ENCODE peak calls at places on chromosomes 4 and X, in seven cellular contexts. T is Peyer's patch, Z is A673, J is cardiac muscle cell, P is pancreas, D is right cardiac atrium, X is right lobe of liver. Y is an unnamed sample. For H3K4me1, the result is how much of the 10 kb centered on the place peaks cover.

GRCh38 chrX:45619290-45619689 is 418.6 kb upstream of the DIPK2B start:
- DNase-seq in T (no peak), Z (peak), J (peak), P (no peak), D (no peak), X (no peak), Y (no peak)

GRCh38 chr4:151744614-151745013 is 16.2 kb downstream of the GATB start:
- DNase-seq in T (no peak), Z (peak), J (no peak), P (no peak), D (no peak), X (no peak), Y (no peak)

GRCh38 chr4:101071241-101071640 is 276.1 kb downstream of the PPP3CA start:
- DNase-seq in T (no peak), Z (no peak), J (no peak), P (no peak), D (no peak), X (no peak), Y (no peak)

GRCh38 chr4:22458112-22458511 is 57.8 kb downstream of the ADGRA3 start:
- DNase-seq in T (no peak), Z (no peak), J (no peak), P (no peak), D (no peak), X (no peak), Y (no peak)

GRCh38 chr4:67198757-67199156 is 346.5 kb downstream of the CENPC start:
- DNase-seq in T (no peak), Z (peak), J (peak), P (no peak), D (no peak), X (no peak), Y (peak)

GRCh38 chr4:128427832-128428366 is 140.3 kb upstream of the PGRMC2 start:
- DNase-seq in T (peak), Z (peak), J (no peak), P (peak), D (peak), X (no peak), Y (peak)

GRCh38 chr4:94408549-94409374 is 43.0 kb upstream of the PDLIM5 start:
- DNase-seq in T (no peak), Z (peak), J (peak), P (no peak), D (no peak), X (no peak), Y (no peak)

GRCh38 chr4:102868153-102868781 is 525 bp upstream of the CISD2 start:
- DNase-seq in T (peak), Z (no peak), J (no peak), P (no peak), D (peak), X (peak), Y (peak)

GRCh38 chr4:65007841-65008439 is 598.7 kb upstream of the TECRL start:
- DNase-seq in T (no peak), Z (peak), J (peak), P (no peak), D (no peak), X (no peak), Y (peak)

GRCh38 chrX:7266261-7266660 is 118.3 kb upstream of the PUDP start:
- DNase-seq in T (no peak), Z (no peak), J (no peak), P (no peak), D (no peak), X (no peak), Y (no peak)

GRCh38 chr4:140116442-140117104 is 37.4 kb downstream of the MAML3 start:
- DNase-seq in T (no peak), Z (no peak), J (no peak), P (no peak), D (no peak), X (no peak), Y (no peak)

GRCh38 chr4:7656244-7656800 is 221.6 kb upstream of the PSAPL1 start:
- DNase-seq in T (no peak), Z (no peak), J (no peak), P (no peak), D (no peak), X (peak), Y (no peak)

GRCh38 chr4:72374156-72374555 is 194.9 kb downstream of the ADAMTS3 start:
- DNase-seq in T (no peak), Z (no peak), J (no peak), P (no peak), D (no peak), X (no peak), Y (no peak)

GRCh38 chr4:17275836-17276235 is 236.1 kb downstream of the QDPR start:
- DNase-seq in T (no peak), Z (no peak), J (no peak), P (no peak), D (no peak), X (no peak), Y (peak)

GRCh38 chr4:71550220-71551190 is 211.7 kb downstream of the SLC4A4 start:
- DNase-seq in T (no peak), Z (no peak), J (peak), P (no peak), D (no peak), X (no peak), Y (no peak)

GRCh38 chr4:67083496-67083895 is 461.8 kb downstream of the CENPC start:
- DNase-seq in T (no peak), Z (no peak), J (no peak), P (no peak), D (no peak), X (no peak), Y (no peak)

GRCh38 chrX:10414872-10415703 is 205.3 kb downstream of the MID1 start:
- DNase-seq in T (no peak), Z (no peak), J (no peak), P (no peak), D (no peak), X (no peak), Y (no peak)

GRCh38 chr4:73533515-73534422 is 52.2 kb downstream of the AFM start:
- DNase-seq in T (no peak), Z (no peak), J (no peak), P (no peak), D (no peak), X (no peak), Y (no peak)

GRCh38 chrX:107449490-107450175 is at the start of gene FRMPD3:
- DNase-seq in T (no peak), Z (no peak), J (peak), P (no peak), D (peak), X (no peak), Y (peak)

GRCh38 chrX:106415276-106415895 is 196.4 kb upstream of the RADX start:
- DNase-seq in T (no peak), Z (peak), J (peak), P (no peak), D (no peak), X (no peak), Y (peak)

GRCh38 chr4:153483432-153484418 is 17.6 kb downstream of the TMEM131L start:
- DNase-seq in T (no peak), Z (peak), J (no peak), P (no peak), D (no peak), X (no peak), Y (no peak)

GRCh38 chr4:26061248-26061986 is 147.4 kb downstream of the SMIM20 start:
- DNase-seq in T (no peak), Z (peak), J (peak), P (no peak), D (no peak), X (no peak), Y (peak)

GRCh38 chrX:29662759-29663503 is 552.4 kb upstream of the MAGEB2 start:
- DNase-seq in T (no peak), Z (no peak), J (no peak), P (no peak), D (no peak), X (no peak), Y (no peak)

GRCh38 chr4:71026086-71026485 is 32.6 kb downstream of the DCK start:
- DNase-seq in T (no peak), Z (peak), J (peak), P (peak), D (no peak), X (no peak), Y (no peak)

GRCh38 chrX:72620550-72621145 is 48.0 kb upstream of the HDAC8 start:
- DNase-seq in T (peak), Z (peak), J (no peak), P (peak), D (peak), X (no peak), Y (no peak)

GRCh38 chr4:142405021-142405991 is 440.8 kb downstream of the INPP4B start:
- DNase-seq in T (peak), Z (peak), J (peak), P (peak), D (peak), X (peak), Y (no peak)

GRCh38 chr4:20440170-20440569 is 188.5 kb downstream of the SLIT2 start:
- DNase-seq in T (no peak), Z (no peak), J (no peak), P (no peak), D (no peak), X (no peak), Y (no peak)

GRCh38 chrX:41664307-41665299 is 24.2 kb upstream of the GPR34 start:
- DNase-seq in T (no peak), Z (no peak), J (no peak), P (no peak), D (no peak), X (no peak), Y (no peak)

GRCh38 chrX:129980043-129980442 is 2.4 kb upstream of the BCORL1 start:
- DNase-seq in T (peak), Z (no peak), J (peak), P (peak), D (peak), X (no peak), Y (no peak)

GRCh38 chr4:155757745-155758265 is 1.0 kb upstream of the GUCY1B1 start:
- DNase-seq in T (no peak), Z (no peak), J (no peak), P (no peak), D (no peak), X (no peak), Y (no peak)

GRCh38 chrX:154799554-154800348 is 5.5 kb downstream of the MPP1 start:
- DNase-seq in T (no peak), Z (peak), J (no peak), P (peak), D (peak), X (no peak), Y (no peak)

GRCh38 chrX:150162141-150162540 is 201.0 kb upstream of the MAMLD1 start:
- DNase-seq in T (no peak), Z (no peak), J (no peak), P (no peak), D (no peak), X (no peak), Y (no peak)

GRCh38 chr4:73440653-73441052 is 4.6 kb downstream of the AFP start:
- DNase-seq in T (no peak), Z (no peak), J (no peak), P (no peak), D (no peak), X (no peak), Y (no peak)

GRCh38 chr4:40651280-40651679 is 21.6 kb upstream of the RBM47 start:
- DNase-seq in T (no peak), Z (no peak), J (no peak), P (no peak), D (no peak), X (no peak), Y (no peak)

GRCh38 chrX:154458954-154459829 is 1.1 kb downstream of the PLXNA3 start:
- DNase-seq in T (peak), Z (peak), J (peak), P (peak), D (peak), X (no peak), Y (no peak)

GRCh38 chr4:8472689-8473197 is 32.2 kb downstream of the TRMT44 start:
- DNase-seq in T (no peak), Z (no peak), J (no peak), P (no peak), D (peak), X (no peak), Y (no peak)

GRCh38 chrX:87337267-87337666 is 180.3 kb upstream of the KLHL4 start:
- DNase-seq in T (no peak), Z (no peak), J (no peak), P (no peak), D (no peak), X (no peak), Y (no peak)

GRCh38 chrX:340641-341423 is 22.2 kb upstream of the GTPBP6 start:
- DNase-seq in T (no peak), Z (no peak), J (no peak), P (no peak), D (peak), X (peak), Y (no peak)

DNA sequence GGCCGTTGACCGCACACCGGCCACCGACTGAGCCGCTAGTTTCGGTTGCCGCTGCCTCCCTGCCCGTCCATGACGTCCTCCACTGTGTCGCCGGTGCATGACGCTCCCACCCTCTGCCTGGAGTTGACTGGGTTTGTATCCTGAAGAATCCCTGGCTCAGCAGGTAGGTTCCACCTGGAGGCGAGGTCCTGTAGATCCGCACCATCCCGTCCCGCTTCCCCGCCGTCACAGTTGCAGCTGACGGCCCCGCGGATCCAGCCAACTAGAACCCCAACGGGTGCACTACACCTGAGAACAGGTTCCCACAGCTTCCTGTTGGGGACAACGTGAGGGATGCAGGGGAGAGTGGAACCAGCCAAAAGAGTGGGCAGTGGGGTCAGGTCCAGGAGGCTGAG is 881 bp upstream of the SLBP start:
- DNase-seq in T (no peak), Z (no peak), J (no peak), P (no peak), D (no peak), X (no peak), Y (peak)
- H3K4me1 ChIP-seq in T (under half), Z (under half), J (under half), P (under half), D (under half), X (under half), Y (under half)

GRCh38 chr4:54102747-54103146 is 2.8 kb downstream of the GSX2 start:
- DNase-seq in T (no peak), Z (no peak), J (no peak), P (no peak), D (no peak), X (no peak), Y (no peak)
- H3K4me1 ChIP-seq in T (under half), Z (under half), J (under half), P (under half), D (under half), X (under half), Y (half or more)

GRCh38 chrX:131053076-131053475 is 5.1 kb upstream of the ARHGAP36 start:
- DNase-seq in T (no peak), Z (no peak), J (no peak), P (no peak), D (no peak), X (no peak), Y (no peak)
- H3K4me1 ChIP-seq in T (under half), Z (under half), J (under half), P (under half), D (under half), X (under half), Y (under half)

GRCh38 chr4:27289704-27290103 is 429.1 kb downstream of the STIM2 start:
- DNase-seq in T (no peak), Z (no peak), J (no peak), P (no peak), D (no peak), X (no peak), Y (no peak)
- H3K4me1 ChIP-seq in T (under half), Z (under half), J (under half), P (under half), D (under half), X (under half), Y (under half)

DNA sequence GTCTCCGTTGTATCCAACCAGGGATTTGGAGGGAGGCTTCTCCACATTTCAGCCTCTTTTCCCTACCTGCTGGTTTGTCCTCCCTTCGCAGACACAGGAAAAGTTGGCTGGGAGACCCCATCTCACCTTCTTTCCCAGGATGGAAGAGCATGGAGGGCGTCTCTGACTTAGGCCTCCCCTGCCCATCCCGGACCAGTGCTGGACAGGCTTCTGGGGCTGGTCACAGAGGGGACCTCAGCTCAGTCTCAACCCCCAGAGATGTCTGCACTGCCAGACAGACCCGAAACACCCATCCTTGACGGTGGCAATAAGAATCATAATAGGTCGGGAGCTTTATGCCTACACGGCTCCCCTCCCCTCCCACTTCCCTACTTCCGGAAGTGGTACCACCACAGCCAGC is 1.6 kb downstream of the WFS1 start:
- DNase-seq in T (no peak), Z (no peak), J (no peak), P (no peak), D (no peak), X (no peak), Y (no peak)
- H3K4me1 ChIP-seq in T (under half), Z (under half), J (under half), P (under half), D (under half), X (under half), Y (under half)

DNA sequence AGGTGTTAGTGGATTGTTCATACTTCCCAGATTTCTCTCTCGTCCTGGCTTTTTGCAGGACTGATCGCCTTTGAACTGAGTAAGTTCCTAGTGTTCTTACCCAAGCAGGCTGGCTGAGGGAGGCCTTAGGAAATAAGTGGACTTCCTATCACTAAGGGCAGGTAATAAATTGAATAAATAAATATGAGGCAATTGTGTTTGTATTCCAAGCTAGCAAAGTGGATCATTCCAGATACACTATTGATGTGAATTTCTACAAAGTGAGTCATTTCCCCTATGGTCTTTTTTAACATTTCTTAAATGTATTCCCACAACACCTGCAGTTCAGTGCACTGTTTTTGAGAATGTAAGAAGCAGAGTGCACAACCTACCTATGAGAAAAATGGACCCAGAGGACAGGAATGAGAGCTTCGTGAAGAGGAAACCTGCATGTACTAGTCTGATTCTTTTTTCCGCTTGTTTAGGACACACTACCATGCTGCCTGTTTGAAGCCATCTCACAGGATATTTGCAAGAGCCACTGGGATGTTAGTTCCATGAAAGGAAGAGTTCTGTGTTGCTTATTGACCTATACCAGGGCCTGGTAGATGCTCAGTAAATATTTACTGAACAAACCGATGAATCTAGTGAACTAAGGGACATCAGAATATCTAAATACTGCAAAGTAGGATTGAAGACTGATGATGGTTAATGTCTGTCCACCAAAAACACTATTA is 29.0 kb upstream of the SMAD1 start:
- DNase-seq in T (no peak), Z (no peak), J (no peak), P (no peak), D (peak), X (no peak), Y (peak)
- H3K4me1 ChIP-seq in T (under half), Z (under half), J (under half), P (under half), D (under half), X (under half), Y (under half)

Y was measured in Karpas-422.